ENCODE peak calls at places on chromosome 1, in eight cellular contexts. H is psoas muscle, G is pancreas, S is heart right ventricle, Y is HCT116, Q is upper lobe of left lung, N is mammary epithelial cell, U is kidney. D is an unnamed sample.
A peak's percentile ranks its signal among the peaks of the same experiment; 100 is the strongest.

GRCh38 chr1:228058981-228059535 is 23.4 kb upstream of the ARF1 start:
- DNase-seq in N (no peak), Q (no peak), H (no peak), Y (no peak), G (no peak), S (no peak), U (no peak), D (no peak)

GRCh38 chr1:184387069-184387870 is 441 bp downstream of the C1orf21 start:
- DNase-seq in Y (no peak), G (peak; percentile 80), N (peak; percentile 45), U (peak; percentile 87), H (peak; percentile 49), Q (peak; percentile 59), S (peak; percentile 36), D (peak; percentile 42)

GRCh38 chr1:171740356-171740863 is 1.5 kb downstream of the VAMP4 start:
- DNase-seq in G (no peak), Q (no peak), S (no peak), Y (no peak), U (no peak), H (no peak), N (no peak), D (no peak)

GRCh38 chr1:248015801-248016200 is 2.3 kb downstream of the OR2L5 start:
- DNase-seq in S (no peak), Q (no peak), G (no peak), Y (no peak), U (no peak), H (no peak), N (no peak), D (no peak)

GRCh38 chr1:20207546-20207945 is 21.2 kb upstream of the PLA2G2C start:
- DNase-seq in Q (no peak), G (no peak), H (no peak), N (peak; percentile 69), U (no peak), S (no peak), Y (no peak), D (no peak)

GRCh38 chr1:170659404-170660035 is 4.4 kb upstream of the PRRX1 start:
- DNase-seq in U (no peak), S (no peak), H (no peak), Q (no peak), G (no peak), N (no peak), Y (no peak), D (no peak)

GRCh38 chr1:91754348-91754747 is 131.6 kb downstream of the TGFBR3 start:
- DNase-seq in N (peak; percentile 59), Y (no peak), S (no peak), Q (no peak), U (no peak), G (no peak), H (no peak), D (no peak)

GRCh38 chr1:206589206-206589605 is 23.1 kb downstream of the EIF2D start:
- DNase-seq in N (peak; percentile 75), G (no peak), H (no peak), S (peak; percentile 45), Q (no peak), U (peak; percentile 84), Y (no peak), D (peak; percentile 26)

GRCh38 chr1:113966013-113966412 is 13.3 kb upstream of the OLFML3 start:
- DNase-seq in U (no peak), G (no peak), S (no peak), Y (no peak), H (no peak), N (no peak), Q (no peak), D (no peak)

GRCh38 chr1:64664287-64664686 is 80.6 kb upstream of the RAVER2 start:
- DNase-seq in Q (no peak), U (no peak), S (no peak), Y (no peak), G (no peak), H (no peak), N (no peak), D (no peak)

GRCh38 chr1:11400567-11400966 is 78.4 kb upstream of the DISP3 start:
- DNase-seq in Q (no peak), Y (no peak), N (no peak), S (no peak), H (no peak), U (no peak), G (no peak), D (no peak)

GRCh38 chr1:162605225-162605927 is 26.9 kb upstream of the DDR2 start:
- DNase-seq in S (no peak), G (no peak), Y (peak; percentile 45), H (no peak), Q (no peak), U (no peak), N (peak; percentile 86), D (no peak)

GRCh38 chr1:170558731-170559130 is 26.8 kb downstream of the GORAB start:
- DNase-seq in Y (no peak), G (no peak), U (no peak), H (no peak), S (no peak), N (no peak), Q (no peak), D (no peak)

GRCh38 chr1:41486053-41486891 is 1.8 kb upstream of the EDN2 start:
- DNase-seq in N (no peak), S (no peak), Y (no peak), H (no peak), U (peak; percentile 81), Q (no peak), G (peak; percentile 60), D (no peak)

GRCh38 chr1:44645466-44646244 is 28.6 kb downstream of the TMEM53 start:
- DNase-seq in Q (no peak), S (no peak), U (no peak), G (peak; percentile 45), N (no peak), Y (no peak), H (peak; percentile 82), D (peak; percentile 28)

GRCh38 chr1:225454733-225455132 is 26.9 kb upstream of the LBR start:
- DNase-seq in S (no peak), N (peak; percentile 85), Q (peak; percentile 77), U (peak; percentile 63), Y (peak; percentile 62), G (no peak), H (no peak), D (no peak)

GRCh38 chr1:58805716-58806571 is 22.1 kb upstream of the JUN start:
- DNase-seq in H (no peak), Q (no peak), G (no peak), S (no peak), Y (no peak), U (no peak), N (no peak), D (no peak)

GRCh38 chr1:147600119-147601111 is 59.1 kb downstream of the BCL9 start:
- DNase-seq in G (no peak), U (no peak), N (peak; percentile 38), Y (no peak), Q (no peak), H (no peak), S (no peak), D (no peak)

GRCh38 chr1:166730299-166730888 is 108.9 kb upstream of the POGK start:
- DNase-seq in S (no peak), U (no peak), G (peak; percentile 24), N (peak; percentile 74), Y (peak; percentile 24), Q (peak; percentile 83), H (no peak), D (no peak)
- TF ChIP-seq CTCF in S (no peak), U (no peak), G (no peak), N (peak; percentile 44), Y (peak; percentile 36), Q (peak; percentile 6), H (no peak), D (no peak)

GRCh38 chr1:27436204-27437159 is 44.1 kb downstream of the GPR3 start:
- DNase-seq in S (peak; percentile 53), N (peak; percentile 66), U (no peak), Q (peak; percentile 63), H (no peak), G (no peak), Y (peak; percentile 3), D (no peak)
- H3K4me1 ChIP-seq in S (peaks cover 31% of the 10 kb centered on the region), N (peaks cover 19% of the 10 kb centered on the region), U (peaks cover 23% of the 10 kb centered on the region), Q (peaks cover 77% of the 10 kb centered on the region), H (peaks cover 72% of the 10 kb centered on the region), G (peaks cover 32% of the 10 kb centered on the region), Y (peaks cover 34% of the 10 kb centered on the region), D (peaks cover 84% of the 10 kb centered on the region)

DNA sequence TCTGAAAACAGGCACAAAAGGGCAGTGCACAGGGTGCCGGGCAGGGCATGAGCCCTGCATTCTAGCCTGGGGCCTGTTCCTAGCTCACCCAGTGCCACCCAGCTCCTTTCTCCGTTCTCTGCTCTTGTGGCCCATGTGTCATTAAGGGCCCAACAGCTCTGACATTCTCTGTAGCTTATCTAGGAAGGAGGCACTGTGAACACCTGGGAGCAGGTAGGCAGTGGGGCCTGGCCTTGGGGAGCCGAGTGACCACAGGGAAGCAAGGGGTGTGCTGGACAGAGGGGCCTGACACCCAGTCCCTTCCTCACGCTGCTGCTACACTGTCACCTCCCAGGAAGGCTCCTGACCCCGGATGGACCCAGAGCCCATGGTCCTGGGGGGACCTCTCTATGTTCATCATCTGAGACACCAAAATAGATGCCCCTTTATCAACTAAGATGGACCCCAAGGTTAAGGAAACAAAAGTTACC is 14.4 kb upstream of the PADI1 start:
- DNase-seq in S (no peak), N (no peak), Y (no peak), H (no peak), Q (no peak), U (no peak), G (no peak), D (no peak)
- H3K4me3 ChIP-seq in S (no peak overlapping the region), N (no peak overlapping the region), Y (no peak overlapping the region), H (no peak overlapping the region), Q (no peak overlapping the region), U (no peak overlapping the region), G (no peak overlapping the region), D (no peak overlapping the region)

GRCh38 chr1:98988906-98989603 is 15.6 kb downstream of the PLPPR5 start:
- DNase-seq in G (no peak), N (no peak), U (no peak), S (no peak), Y (no peak), H (no peak), Q (no peak), D (no peak)

GRCh38 chr1:98985687-98986086 is 19.0 kb downstream of the PLPPR5 start:
- DNase-seq in Y (no peak), H (no peak), Q (no peak), U (no peak), N (no peak), S (no peak), G (no peak), D (no peak)

GRCh38 chr1:98992844-98993243 is 11.8 kb downstream of the PLPPR5 start:
- DNase-seq in U (no peak), Q (no peak), H (no peak), G (no peak), N (no peak), Y (no peak), S (no peak), D (no peak)

DNA sequence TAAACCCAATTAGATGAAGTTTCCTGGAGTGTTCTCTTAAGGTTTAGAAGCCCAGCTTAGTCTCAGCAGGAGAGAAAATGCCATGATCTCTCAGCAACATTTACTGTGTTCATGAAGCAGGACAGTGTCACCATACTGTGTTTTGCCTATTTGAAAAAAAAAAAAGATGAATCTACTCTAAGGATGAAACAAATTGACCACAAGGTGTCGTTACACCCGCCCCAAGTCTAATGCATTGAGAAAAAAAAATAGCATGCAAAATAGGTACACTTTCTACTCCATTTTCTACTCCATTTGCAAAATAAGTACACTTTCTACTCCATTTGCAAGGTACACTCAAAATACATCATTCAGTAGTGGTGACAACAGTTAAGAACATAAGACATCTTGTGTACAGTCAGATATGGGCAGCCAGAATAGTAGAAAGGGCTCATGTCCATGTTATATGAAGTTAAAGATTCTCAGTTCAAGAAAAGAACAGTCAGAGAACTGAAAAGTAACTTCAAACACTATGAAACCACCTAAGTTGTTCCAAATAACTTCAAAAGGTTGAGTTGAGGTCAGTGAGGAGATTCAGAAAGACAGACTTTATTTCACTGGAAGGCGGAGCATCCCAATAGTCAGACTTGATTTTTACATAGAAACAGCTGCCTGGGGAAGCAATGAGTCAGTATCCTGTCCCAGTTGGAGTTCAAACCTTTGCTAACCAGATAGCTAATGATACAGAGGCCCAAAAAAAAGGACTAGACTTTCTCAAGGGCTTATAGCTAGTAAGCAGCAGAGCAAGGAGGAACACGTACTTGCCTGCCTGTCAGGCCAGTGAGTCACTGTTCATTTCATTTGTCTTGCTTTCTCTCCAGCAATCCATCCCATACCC is 13.3 kb downstream of the PLPPR5 start:
- DNase-seq in N (peak; percentile 92), G (no peak), Y (peak; percentile 40), U (no peak), S (no peak), H (no peak), Q (no peak), D (no peak)
- TF ChIP-seq CTCF in N (peak; percentile 13), G (no peak), Y (peak; percentile 59), U (no peak), S (peak; percentile 24), H (no peak), Q (no peak), D (no peak)